ENCODE peak calls at places on chromosome 18, in nine cellular contexts. One of them, this sample, is unnamed.

GRCh38 chr18:40875101-40875500 is 1079.9 kb upstream of the PIK3C3 start:
- DNase-seq in activated CD8-positive, alpha-beta memory T cell treated with anti-CD3 and anti-CD28 coated beads, Interleukin-2, amount 10 ng/mL, durations not matched to agents 7 days and 5 days: no peak
- DNase-seq in NCI-H446: no peak
- DNase-seq in body of pancreas: no peak
- DNase-seq in epithelial cell of prostate: no peak
- DNase-seq in activated CD4-positive, alpha-beta memory T cell treated with anti-CD3 and anti-CD28 coated beads for 36 hours: no peak
- DNase-seq in NCI-H748 treated with DMSO at 0.1 percent for 48 hours: no peak
- DNase-seq in psoas muscle: no peak
- DNase-seq in T-helper 9 cell: no peak
- DNase-seq in this sample: no peak

GRCh38 chr18:46891742-46892214 is 25.5 kb downstream of the PIAS2 start:
- DNase-seq in epithelial cell of prostate: no peak
- DNase-seq in NCI-H748 treated with DMSO at 0.1 percent for 48 hours: no peak
- DNase-seq in body of pancreas: no peak
- DNase-seq in T-helper 9 cell: no peak
- DNase-seq in activated CD4-positive, alpha-beta memory T cell treated with anti-CD3 and anti-CD28 coated beads for 36 hours: peak; percentile 22
- DNase-seq in psoas muscle: no peak
- DNase-seq in NCI-H446: no peak
- DNase-seq in activated CD8-positive, alpha-beta memory T cell treated with anti-CD3 and anti-CD28 coated beads, Interleukin-2, amount 10 ng/mL, durations not matched to agents 7 days and 5 days: no peak
- DNase-seq in this sample: no peak

GRCh38 chr18:36640005-36640952 is 188.5 kb downstream of the TPGS2 start:
- DNase-seq in activated CD4-positive, alpha-beta memory T cell treated with anti-CD3 and anti-CD28 coated beads for 36 hours: no peak
- DNase-seq in T-helper 9 cell: no peak
- DNase-seq in NCI-H446: no peak
- DNase-seq in NCI-H748 treated with DMSO at 0.1 percent for 48 hours: no peak
- DNase-seq in epithelial cell of prostate: no peak
- DNase-seq in body of pancreas: no peak
- DNase-seq in activated CD8-positive, alpha-beta memory T cell treated with anti-CD3 and anti-CD28 coated beads, Interleukin-2, amount 10 ng/mL, durations not matched to agents 7 days and 5 days: no peak
- DNase-seq in psoas muscle: no peak
- DNase-seq in this sample: no peak

GRCh38 chr18:13653746-13654455 is 72.5 kb downstream of the FAM210A start:
- DNase-seq in NCI-H748 treated with DMSO at 0.1 percent for 48 hours: no peak
- DNase-seq in T-helper 9 cell: no peak
- DNase-seq in epithelial cell of prostate: no peak
- DNase-seq in psoas muscle: no peak
- DNase-seq in activated CD8-positive, alpha-beta memory T cell treated with anti-CD3 and anti-CD28 coated beads, Interleukin-2, amount 10 ng/mL, durations not matched to agents 7 days and 5 days: no peak
- DNase-seq in body of pancreas: no peak
- DNase-seq in activated CD4-positive, alpha-beta memory T cell treated with anti-CD3 and anti-CD28 coated beads for 36 hours: no peak
- DNase-seq in NCI-H446: peak; percentile 3
- DNase-seq in this sample: no peak

GRCh38 chr18:3094355-3094684 is 81.4 kb upstream of the LPIN2 start:
- DNase-seq in activated CD8-positive, alpha-beta memory T cell treated with anti-CD3 and anti-CD28 coated beads, Interleukin-2, amount 10 ng/mL, durations not matched to agents 7 days and 5 days: no peak
- DNase-seq in NCI-H748 treated with DMSO at 0.1 percent for 48 hours: no peak
- DNase-seq in body of pancreas: no peak
- DNase-seq in NCI-H446: no peak
- DNase-seq in activated CD4-positive, alpha-beta memory T cell treated with anti-CD3 and anti-CD28 coated beads for 36 hours: no peak
- DNase-seq in psoas muscle: no peak
- DNase-seq in epithelial cell of prostate: no peak
- DNase-seq in T-helper 9 cell: no peak
- DNase-seq in this sample: no peak

GRCh38 chr18:54762386-54762785 is 65.9 kb upstream of the RAB27B start:
- DNase-seq in activated CD4-positive, alpha-beta memory T cell treated with anti-CD3 and anti-CD28 coated beads for 36 hours: no peak
- DNase-seq in psoas muscle: no peak
- DNase-seq in T-helper 9 cell: no peak
- DNase-seq in NCI-H748 treated with DMSO at 0.1 percent for 48 hours: no peak
- DNase-seq in epithelial cell of prostate: no peak
- DNase-seq in activated CD8-positive, alpha-beta memory T cell treated with anti-CD3 and anti-CD28 coated beads, Interleukin-2, amount 10 ng/mL, durations not matched to agents 7 days and 5 days: no peak
- DNase-seq in body of pancreas: no peak
- DNase-seq in NCI-H446: no peak
- DNase-seq in this sample: no peak

GRCh38 chr18:12257996-12258718 is 4.0 kb downstream of the CIDEA start:
- DNase-seq in body of pancreas: no peak
- DNase-seq in T-helper 9 cell: no peak
- DNase-seq in activated CD4-positive, alpha-beta memory T cell treated with anti-CD3 and anti-CD28 coated beads for 36 hours: no peak
- DNase-seq in activated CD8-positive, alpha-beta memory T cell treated with anti-CD3 and anti-CD28 coated beads, Interleukin-2, amount 10 ng/mL, durations not matched to agents 7 days and 5 days: no peak
- DNase-seq in NCI-H748 treated with DMSO at 0.1 percent for 48 hours: no peak
- DNase-seq in NCI-H446: no peak
- DNase-seq in psoas muscle: peak; percentile 47
- DNase-seq in epithelial cell of prostate: peak; percentile 34
- DNase-seq in this sample: no peak

GRCh38 chr18:1103567-1103966 is 198.9 kb downstream of the ADCYAP1 start:
- DNase-seq in NCI-H748 treated with DMSO at 0.1 percent for 48 hours: no peak
- DNase-seq in NCI-H446: no peak
- DNase-seq in activated CD8-positive, alpha-beta memory T cell treated with anti-CD3 and anti-CD28 coated beads, Interleukin-2, amount 10 ng/mL, durations not matched to agents 7 days and 5 days: no peak
- DNase-seq in activated CD4-positive, alpha-beta memory T cell treated with anti-CD3 and anti-CD28 coated beads for 36 hours: no peak
- DNase-seq in body of pancreas: no peak
- DNase-seq in psoas muscle: no peak
- DNase-seq in epithelial cell of prostate: no peak
- DNase-seq in T-helper 9 cell: no peak
- DNase-seq in this sample: no peak

GRCh38 chr18:36176739-36177138 is 10.6 kb upstream of the MOCOS start:
- DNase-seq in body of pancreas: no peak
- DNase-seq in activated CD4-positive, alpha-beta memory T cell treated with anti-CD3 and anti-CD28 coated beads for 36 hours: no peak
- DNase-seq in NCI-H446: no peak
- DNase-seq in activated CD8-positive, alpha-beta memory T cell treated with anti-CD3 and anti-CD28 coated beads, Interleukin-2, amount 10 ng/mL, durations not matched to agents 7 days and 5 days: no peak
- DNase-seq in NCI-H748 treated with DMSO at 0.1 percent for 48 hours: no peak
- DNase-seq in psoas muscle: no peak
- DNase-seq in epithelial cell of prostate: no peak
- DNase-seq in T-helper 9 cell: no peak
- DNase-seq in this sample: no peak

GRCh38 chr18:23740105-23740830 is 51.0 kb downstream of the LAMA3 start:
- DNase-seq in body of pancreas: no peak
- DNase-seq in activated CD4-positive, alpha-beta memory T cell treated with anti-CD3 and anti-CD28 coated beads for 36 hours: no peak
- DNase-seq in activated CD8-positive, alpha-beta memory T cell treated with anti-CD3 and anti-CD28 coated beads, Interleukin-2, amount 10 ng/mL, durations not matched to agents 7 days and 5 days: no peak
- DNase-seq in psoas muscle: no peak
- DNase-seq in T-helper 9 cell: no peak
- DNase-seq in NCI-H748 treated with DMSO at 0.1 percent for 48 hours: no peak
- DNase-seq in NCI-H446: peak; percentile 73
- DNase-seq in epithelial cell of prostate: no peak
- DNase-seq in this sample: no peak

GRCh38 chr18:74836296-74837139 is 238.8 kb downstream of the ZNF407 start:
- DNase-seq in NCI-H748 treated with DMSO at 0.1 percent for 48 hours: peak; percentile 95
- DNase-seq in NCI-H446: peak; percentile 43
- DNase-seq in body of pancreas: peak; percentile 20
- DNase-seq in epithelial cell of prostate: no peak
- DNase-seq in activated CD4-positive, alpha-beta memory T cell treated with anti-CD3 and anti-CD28 coated beads for 36 hours: no peak
- DNase-seq in activated CD8-positive, alpha-beta memory T cell treated with anti-CD3 and anti-CD28 coated beads, Interleukin-2, amount 10 ng/mL, durations not matched to agents 7 days and 5 days: no peak
- DNase-seq in T-helper 9 cell: no peak
- DNase-seq in psoas muscle: no peak
- DNase-seq in this sample: no peak

GRCh38 chr18:69951182-69951581 is 3.5 kb upstream of the CD226 start:
- DNase-seq in T-helper 9 cell: no peak
- DNase-seq in activated CD8-positive, alpha-beta memory T cell treated with anti-CD3 and anti-CD28 coated beads, Interleukin-2, amount 10 ng/mL, durations not matched to agents 7 days and 5 days: no peak
- DNase-seq in NCI-H748 treated with DMSO at 0.1 percent for 48 hours: no peak
- DNase-seq in epithelial cell of prostate: no peak
- DNase-seq in body of pancreas: no peak
- DNase-seq in activated CD4-positive, alpha-beta memory T cell treated with anti-CD3 and anti-CD28 coated beads for 36 hours: no peak
- DNase-seq in psoas muscle: no peak
- DNase-seq in NCI-H446: peak; percentile 10
- DNase-seq in this sample: no peak

GRCh38 chr18:9133225-9133624 is 3.4 kb upstream of the ANKRD12 start:
- DNase-seq in NCI-H748 treated with DMSO at 0.1 percent for 48 hours: no peak
- DNase-seq in activated CD4-positive, alpha-beta memory T cell treated with anti-CD3 and anti-CD28 coated beads for 36 hours: no peak
- DNase-seq in NCI-H446: no peak
- DNase-seq in psoas muscle: no peak
- DNase-seq in epithelial cell of prostate: no peak
- DNase-seq in activated CD8-positive, alpha-beta memory T cell treated with anti-CD3 and anti-CD28 coated beads, Interleukin-2, amount 10 ng/mL, durations not matched to agents 7 days and 5 days: no peak
- DNase-seq in body of pancreas: no peak
- DNase-seq in T-helper 9 cell: no peak
- DNase-seq in this sample: no peak

GRCh38 chr18:32425466-32425865 is 45.2 kb downstream of the GAREM1 start:
- DNase-seq in activated CD4-positive, alpha-beta memory T cell treated with anti-CD3 and anti-CD28 coated beads for 36 hours: no peak
- DNase-seq in T-helper 9 cell: no peak
- DNase-seq in epithelial cell of prostate: no peak
- DNase-seq in body of pancreas: no peak
- DNase-seq in activated CD8-positive, alpha-beta memory T cell treated with anti-CD3 and anti-CD28 coated beads, Interleukin-2, amount 10 ng/mL, durations not matched to agents 7 days and 5 days: no peak
- DNase-seq in NCI-H748 treated with DMSO at 0.1 percent for 48 hours: no peak
- DNase-seq in psoas muscle: no peak
- DNase-seq in NCI-H446: no peak
- DNase-seq in this sample: no peak

GRCh38 chr18:50075772-50076171 is 119.2 kb downstream of the MYO5B start:
- DNase-seq in activated CD8-positive, alpha-beta memory T cell treated with anti-CD3 and anti-CD28 coated beads, Interleukin-2, amount 10 ng/mL, durations not matched to agents 7 days and 5 days: no peak
- DNase-seq in NCI-H748 treated with DMSO at 0.1 percent for 48 hours: no peak
- DNase-seq in activated CD4-positive, alpha-beta memory T cell treated with anti-CD3 and anti-CD28 coated beads for 36 hours: no peak
- DNase-seq in body of pancreas: no peak
- DNase-seq in NCI-H446: no peak
- DNase-seq in psoas muscle: no peak
- DNase-seq in epithelial cell of prostate: no peak
- DNase-seq in T-helper 9 cell: no peak
- DNase-seq in this sample: no peak

GRCh38 chr18:54119524-54120019 is 104.9 kb downstream of the MBD2 start:
- DNase-seq in activated CD8-positive, alpha-beta memory T cell treated with anti-CD3 and anti-CD28 coated beads, Interleukin-2, amount 10 ng/mL, durations not matched to agents 7 days and 5 days: no peak
- DNase-seq in NCI-H446: peak; percentile 77
- DNase-seq in body of pancreas: peak; percentile 7
- DNase-seq in psoas muscle: no peak
- DNase-seq in activated CD4-positive, alpha-beta memory T cell treated with anti-CD3 and anti-CD28 coated beads for 36 hours: no peak
- DNase-seq in NCI-H748 treated with DMSO at 0.1 percent for 48 hours: peak; percentile 70
- DNase-seq in epithelial cell of prostate: no peak
- DNase-seq in T-helper 9 cell: no peak
- DNase-seq in this sample: no peak

GRCh38 chr18:49444599-49444998 is 15.8 kb downstream of the DYM start:
- DNase-seq in activated CD4-positive, alpha-beta memory T cell treated with anti-CD3 and anti-CD28 coated beads for 36 hours: no peak
- DNase-seq in psoas muscle: no peak
- DNase-seq in NCI-H748 treated with DMSO at 0.1 percent for 48 hours: no peak
- DNase-seq in body of pancreas: no peak
- DNase-seq in T-helper 9 cell: no peak
- DNase-seq in NCI-H446: no peak
- DNase-seq in activated CD8-positive, alpha-beta memory T cell treated with anti-CD3 and anti-CD28 coated beads, Interleukin-2, amount 10 ng/mL, durations not matched to agents 7 days and 5 days: no peak
- DNase-seq in epithelial cell of prostate: no peak
- DNase-seq in this sample: no peak

GRCh38 chr18:47063070-47063469 is 27.6 kb upstream of the ELOA2 start:
- DNase-seq in activated CD4-positive, alpha-beta memory T cell treated with anti-CD3 and anti-CD28 coated beads for 36 hours: no peak
- DNase-seq in NCI-H748 treated with DMSO at 0.1 percent for 48 hours: no peak
- DNase-seq in activated CD8-positive, alpha-beta memory T cell treated with anti-CD3 and anti-CD28 coated beads, Interleukin-2, amount 10 ng/mL, durations not matched to agents 7 days and 5 days: no peak
- DNase-seq in psoas muscle: no peak
- DNase-seq in epithelial cell of prostate: no peak
- DNase-seq in body of pancreas: no peak
- DNase-seq in T-helper 9 cell: no peak
- DNase-seq in NCI-H446: no peak
- DNase-seq in this sample: no peak

GRCh38 chr18:47109720-47110119 is 40.6 kb downstream of the HDHD2 start:
- DNase-seq in epithelial cell of prostate: no peak
- DNase-seq in psoas muscle: no peak
- DNase-seq in body of pancreas: no peak
- DNase-seq in NCI-H748 treated with DMSO at 0.1 percent for 48 hours: no peak
- DNase-seq in T-helper 9 cell: no peak
- DNase-seq in activated CD8-positive, alpha-beta memory T cell treated with anti-CD3 and anti-CD28 coated beads, Interleukin-2, amount 10 ng/mL, durations not matched to agents 7 days and 5 days: no peak
- DNase-seq in NCI-H446: no peak
- DNase-seq in activated CD4-positive, alpha-beta memory T cell treated with anti-CD3 and anti-CD28 coated beads for 36 hours: no peak
- DNase-seq in this sample: no peak

GRCh38 chr18:74251297-74252031 is 40.3 kb downstream of the CYB5A start:
- DNase-seq in activated CD4-positive, alpha-beta memory T cell treated with anti-CD3 and anti-CD28 coated beads for 36 hours: no peak
- DNase-seq in psoas muscle: no peak
- DNase-seq in NCI-H748 treated with DMSO at 0.1 percent for 48 hours: no peak
- DNase-seq in activated CD8-positive, alpha-beta memory T cell treated with anti-CD3 and anti-CD28 coated beads, Interleukin-2, amount 10 ng/mL, durations not matched to agents 7 days and 5 days: no peak
- DNase-seq in T-helper 9 cell: no peak
- DNase-seq in NCI-H446: no peak
- DNase-seq in body of pancreas: peak; percentile 51
- DNase-seq in epithelial cell of prostate: no peak
- DNase-seq in this sample: no peak

GRCh38 chr18:8177330-8178016 is 431.8 kb upstream of the RAB12 start:
- DNase-seq in activated CD8-positive, alpha-beta memory T cell treated with anti-CD3 and anti-CD28 coated beads, Interleukin-2, amount 10 ng/mL, durations not matched to agents 7 days and 5 days: no peak
- DNase-seq in NCI-H748 treated with DMSO at 0.1 percent for 48 hours: peak; percentile 73
- DNase-seq in body of pancreas: peak; percentile 64
- DNase-seq in psoas muscle: no peak
- DNase-seq in activated CD4-positive, alpha-beta memory T cell treated with anti-CD3 and anti-CD28 coated beads for 36 hours: no peak
- DNase-seq in epithelial cell of prostate: peak; percentile 26
- DNase-seq in NCI-H446: no peak
- DNase-seq in T-helper 9 cell: no peak
- DNase-seq in this sample: no peak

GRCh38 chr18:8779251-8779650 is 73.9 kb downstream of the MTCL1 start:
- DNase-seq in body of pancreas: no peak
- DNase-seq in psoas muscle: no peak
- DNase-seq in activated CD8-positive, alpha-beta memory T cell treated with anti-CD3 and anti-CD28 coated beads, Interleukin-2, amount 10 ng/mL, durations not matched to agents 7 days and 5 days: no peak
- DNase-seq in NCI-H748 treated with DMSO at 0.1 percent for 48 hours: no peak
- DNase-seq in epithelial cell of prostate: no peak
- DNase-seq in activated CD4-positive, alpha-beta memory T cell treated with anti-CD3 and anti-CD28 coated beads for 36 hours: no peak
- DNase-seq in T-helper 9 cell: no peak
- DNase-seq in NCI-H446: no peak
- DNase-seq in this sample: no peak

GRCh38 chr18:54852780-54853675 is 24.8 kb downstream of the RAB27B start:
- DNase-seq in activated CD8-positive, alpha-beta memory T cell treated with anti-CD3 and anti-CD28 coated beads, Interleukin-2, amount 10 ng/mL, durations not matched to agents 7 days and 5 days: no peak
- DNase-seq in psoas muscle: no peak
- DNase-seq in epithelial cell of prostate: no peak
- DNase-seq in body of pancreas: no peak
- DNase-seq in activated CD4-positive, alpha-beta memory T cell treated with anti-CD3 and anti-CD28 coated beads for 36 hours: no peak
- DNase-seq in T-helper 9 cell: no peak
- DNase-seq in NCI-H446: no peak
- DNase-seq in NCI-H748 treated with DMSO at 0.1 percent for 48 hours: no peak
- DNase-seq in this sample: no peak

GRCh38 chr18:58396144-58396543 is 232.7 kb downstream of the ALPK2 start:
- DNase-seq in body of pancreas: no peak
- DNase-seq in psoas muscle: no peak
- DNase-seq in NCI-H446: no peak
- DNase-seq in T-helper 9 cell: no peak
- DNase-seq in NCI-H748 treated with DMSO at 0.1 percent for 48 hours: no peak
- DNase-seq in activated CD8-positive, alpha-beta memory T cell treated with anti-CD3 and anti-CD28 coated beads, Interleukin-2, amount 10 ng/mL, durations not matched to agents 7 days and 5 days: no peak
- DNase-seq in epithelial cell of prostate: no peak
- DNase-seq in activated CD4-positive, alpha-beta memory T cell treated with anti-CD3 and anti-CD28 coated beads for 36 hours: no peak
- DNase-seq in this sample: no peak

GRCh38 chr18:44411277-44411900 is 269.3 kb upstream of the SETBP1 start:
- DNase-seq in psoas muscle: no peak
- DNase-seq in T-helper 9 cell: no peak
- DNase-seq in body of pancreas: no peak
- DNase-seq in activated CD8-positive, alpha-beta memory T cell treated with anti-CD3 and anti-CD28 coated beads, Interleukin-2, amount 10 ng/mL, durations not matched to agents 7 days and 5 days: no peak
- DNase-seq in epithelial cell of prostate: no peak
- DNase-seq in NCI-H748 treated with DMSO at 0.1 percent for 48 hours: no peak
- DNase-seq in activated CD4-positive, alpha-beta memory T cell treated with anti-CD3 and anti-CD28 coated beads for 36 hours: no peak
- DNase-seq in NCI-H446: no peak
- DNase-seq in this sample: no peak

GRCh38 chr18:71831039-71831438 is 713.1 kb downstream of the CBLN2 start:
- DNase-seq in activated CD8-positive, alpha-beta memory T cell treated with anti-CD3 and anti-CD28 coated beads, Interleukin-2, amount 10 ng/mL, durations not matched to agents 7 days and 5 days: no peak
- DNase-seq in epithelial cell of prostate: peak; percentile 22
- DNase-seq in T-helper 9 cell: no peak
- DNase-seq in psoas muscle: no peak
- DNase-seq in NCI-H748 treated with DMSO at 0.1 percent for 48 hours: no peak
- DNase-seq in activated CD4-positive, alpha-beta memory T cell treated with anti-CD3 and anti-CD28 coated beads for 36 hours: no peak
- DNase-seq in NCI-H446: no peak
- DNase-seq in body of pancreas: no peak
- DNase-seq in this sample: no peak

GRCh38 chr18:25279133-25279532 is 72.8 kb downstream of the ZNF521 start:
- DNase-seq in NCI-H446: no peak
- DNase-seq in activated CD4-positive, alpha-beta memory T cell treated with anti-CD3 and anti-CD28 coated beads for 36 hours: no peak
- DNase-seq in activated CD8-positive, alpha-beta memory T cell treated with anti-CD3 and anti-CD28 coated beads, Interleukin-2, amount 10 ng/mL, durations not matched to agents 7 days and 5 days: no peak
- DNase-seq in NCI-H748 treated with DMSO at 0.1 percent for 48 hours: no peak
- DNase-seq in epithelial cell of prostate: no peak
- DNase-seq in psoas muscle: no peak
- DNase-seq in body of pancreas: no peak
- DNase-seq in T-helper 9 cell: no peak
- DNase-seq in this sample: no peak

GRCh38 chr18:59783138-59783537 is 85.9 kb upstream of the CCBE1 start:
- DNase-seq in body of pancreas: peak; percentile 10
- DNase-seq in T-helper 9 cell: no peak
- DNase-seq in NCI-H748 treated with DMSO at 0.1 percent for 48 hours: peak; percentile 40
- DNase-seq in psoas muscle: no peak
- DNase-seq in epithelial cell of prostate: no peak
- DNase-seq in activated CD4-positive, alpha-beta memory T cell treated with anti-CD3 and anti-CD28 coated beads for 36 hours: peak; percentile 25
- DNase-seq in NCI-H446: peak; percentile 23
- DNase-seq in activated CD8-positive, alpha-beta memory T cell treated with anti-CD3 and anti-CD28 coated beads, Interleukin-2, amount 10 ng/mL, durations not matched to agents 7 days and 5 days: peak; percentile 51
- DNase-seq in this sample: no peak

GRCh38 chr18:77096936-77097886 is 35.4 kb downstream of the MBP start:
- DNase-seq in NCI-H748 treated with DMSO at 0.1 percent for 48 hours: peak; percentile 8
- DNase-seq in activated CD4-positive, alpha-beta memory T cell treated with anti-CD3 and anti-CD28 coated beads for 36 hours: peak; percentile 8
- DNase-seq in psoas muscle: no peak
- DNase-seq in NCI-H446: no peak
- DNase-seq in activated CD8-positive, alpha-beta memory T cell treated with anti-CD3 and anti-CD28 coated beads, Interleukin-2, amount 10 ng/mL, durations not matched to agents 7 days and 5 days: no peak
- DNase-seq in T-helper 9 cell: no peak
- DNase-seq in epithelial cell of prostate: no peak
- DNase-seq in body of pancreas: no peak
- DNase-seq in this sample: no peak

GRCh38 chr18:62999392-62999791 is 284.1 kb downstream of the PHLPP1 start:
- DNase-seq in body of pancreas: peak; percentile 68
- DNase-seq in NCI-H748 treated with DMSO at 0.1 percent for 48 hours: no peak
- DNase-seq in T-helper 9 cell: no peak
- DNase-seq in NCI-H446: peak; percentile 48
- DNase-seq in psoas muscle: peak; percentile 81
- DNase-seq in activated CD4-positive, alpha-beta memory T cell treated with anti-CD3 and anti-CD28 coated beads for 36 hours: no peak
- DNase-seq in epithelial cell of prostate: no peak
- DNase-seq in activated CD8-positive, alpha-beta memory T cell treated with anti-CD3 and anti-CD28 coated beads, Interleukin-2, amount 10 ng/mL, durations not matched to agents 7 days and 5 days: no peak
- DNase-seq in this sample: no peak

GRCh38 chr18:10057808-10058791 is 144.3 kb downstream of the VAPA start:
- DNase-seq in body of pancreas: no peak
- DNase-seq in psoas muscle: no peak
- DNase-seq in NCI-H748 treated with DMSO at 0.1 percent for 48 hours: no peak
- DNase-seq in epithelial cell of prostate: no peak
- DNase-seq in T-helper 9 cell: no peak
- DNase-seq in activated CD4-positive, alpha-beta memory T cell treated with anti-CD3 and anti-CD28 coated beads for 36 hours: no peak
- DNase-seq in NCI-H446: no peak
- DNase-seq in activated CD8-positive, alpha-beta memory T cell treated with anti-CD3 and anti-CD28 coated beads, Interleukin-2, amount 10 ng/mL, durations not matched to agents 7 days and 5 days: no peak
- DNase-seq in this sample: no peak

This sample was measured in Peyer's patch.